ENCODE peak calls at places on chromosomes 12 and 14, in four cellular contexts. F is GM23338, P is brain microvascular endothelial cell, M is aorta. X is an unnamed sample.

GRCh38 chr12:2641761-2642160 is 153.0 kb upstream of the FKBP4 start:
- DNase-seq in M (no peak), F (no peak), P (no peak), X (no peak)

GRCh38 chr14:84485016-84485415 is 1044.9 kb upstream of the FLRT2 start:
- DNase-seq in F (no peak), P (no peak), M (no peak), X (no peak)

GRCh38 chr12:43835656-43836454 is at the start of gene TMEM117:
- DNase-seq in F (peak), M (peak), P (peak), X (no peak)

GRCh38 chr14:94906577-94906976 is 136.7 kb upstream of the GSC start:
- DNase-seq in P (no peak), F (no peak), M (no peak), X (no peak)

GRCh38 chr12:16344269-16344668 is 3.2 kb upstream of the MGST1 start:
- DNase-seq in M (no peak), F (no peak), P (no peak), X (no peak)

GRCh38 chr12:7090222-7090998 is 1.8 kb downstream of the C1R start:
- DNase-seq in M (no peak), F (peak), P (no peak), X (no peak)

GRCh38 chr12:77122236-77122635 is 56.9 kb upstream of the E2F7 start:
- DNase-seq in F (no peak), P (peak), M (no peak), X (peak)

GRCh38 chr14:47555333-47555732 is 120.1 kb downstream of the MDGA2 start:
- DNase-seq in F (no peak), M (no peak), P (peak), X (no peak)

GRCh38 chr12:43730283-43730682 is 28.3 kb downstream of the PUS7L start:
- DNase-seq in P (no peak), M (no peak), F (no peak), X (no peak)

GRCh38 chr12:23921099-23921846 is 28.2 kb downstream of the SOX5 start:
- DNase-seq in F (no peak), M (no peak), P (no peak), X (no peak)

GRCh38 chr12:124369055-124369900 is 74.4 kb downstream of the RFLNA start:
- DNase-seq in P (peak), F (no peak), M (peak), X (no peak)

GRCh38 chr12:4934651-4935050 is 24.9 kb downstream of the KCNA1 start:
- DNase-seq in M (no peak), P (peak), F (no peak), X (no peak)

GRCh38 chr12:110885152-110885840 is 35.1 kb downstream of the MYL2 start:
- DNase-seq in P (no peak), F (no peak), M (no peak), X (peak)

GRCh38 chr14:83887871-83888270 is 1642.1 kb upstream of the FLRT2 start:
- DNase-seq in M (no peak), P (no peak), F (no peak), X (no peak)

GRCh38 chr12:42759622-42760273 is 170.2 kb upstream of the PRICKLE1 start:
- DNase-seq in M (peak), F (no peak), P (no peak), X (no peak)

GRCh38 chr12:14664434-14665023 is 31.9 kb downstream of the GUCY2C start:
- DNase-seq in F (peak), M (no peak), P (peak), X (no peak)

GRCh38 chr14:76673261-76673660 is 88.0 kb upstream of the VASH1 start:
- DNase-seq in P (no peak), F (no peak), M (no peak), X (no peak)

GRCh38 chr12:11836282-11836963 is 186.9 kb downstream of the ETV6 start:
- DNase-seq in M (peak), P (no peak), F (no peak), X (no peak)

GRCh38 chr14:102138935-102139247 is 806 bp upstream of the WDR20 start:
- DNase-seq in F (no peak), M (no peak), P (no peak), X (no peak)

GRCh38 chr14:68653108-68653507 is 139.8 kb downstream of the ZFP36L1 start:
- DNase-seq in F (no peak), P (no peak), M (no peak), X (no peak)

GRCh38 chr12:24436667-24437066 is 487.2 kb upstream of the SOX5 start:
- DNase-seq in P (no peak), M (no peak), F (peak), X (no peak)

GRCh38 chr14:87066221-87066817 is 926.7 kb downstream of the GALC start:
- DNase-seq in P (no peak), F (peak), M (no peak), X (no peak)

GRCh38 chr12:112939761-112940357 is 1.6 kb downstream of the OAS3 start:
- DNase-seq in M (no peak), P (no peak), F (no peak), X (no peak)

GRCh38 chr12:57340104-57340503 is 89.1 kb upstream of the STAC3 start:
- DNase-seq in P (peak), F (peak), M (peak), X (no peak)

GRCh38 chr14:89085154-89086059 is 261.0 kb downstream of the TTC8 start:
- DNase-seq in F (no peak), M (no peak), P (no peak), X (no peak)

GRCh38 chr12:132804426-132804861 is 24.2 kb downstream of the GOLGA3 start:
- DNase-seq in M (no peak), F (peak), P (no peak), X (peak)

GRCh38 chr12:40622246-40622838 is 69.9 kb upstream of the CNTN1 start:
- DNase-seq in P (peak), M (peak), F (peak), X (no peak)

GRCh38 chr12:55428844-55429243 is 2.8 kb downstream of the OR6C76 start:
- DNase-seq in M (no peak), P (no peak), F (peak), X (no peak)

GRCh38 chr14:73662439-73663056 is 17.8 kb downstream of the DNAL1 start:
- DNase-seq in P (peak), F (peak), M (peak), X (peak)

GRCh38 chr12:91219919-91220318 is 37.3 kb upstream of the DCN start:
- DNase-seq in P (no peak), M (no peak), F (no peak), X (peak)

GRCh38 chr14:71103662-71104484 is 196.6 kb downstream of the PCNX1 start:
- DNase-seq in F (peak), M (no peak), P (peak), X (peak)

GRCh38 chr12:104694161-104694560 is 237.4 kb downstream of the CHST11 start:
- DNase-seq in F (no peak), P (no peak), M (no peak), X (no peak)

GRCh38 chr12:68348419-68348818 is 16.3 kb upstream of the MDM1 start:
- DNase-seq in M (no peak), F (no peak), P (no peak), X (no peak)

GRCh38 chr12:120468271-120468845 is 1.2 kb downstream of the SRSF9 start:
- DNase-seq in P (peak), F (peak), M (peak), X (no peak)

GRCh38 chr12:73067616-73068015 is 795.4 kb downstream of the TRHDE start:
- DNase-seq in F (no peak), M (no peak), P (no peak), X (no peak)

GRCh38 chr12:103924761-103925641 is 5.2 kb upstream of the HSP90B1 start:
- DNase-seq in F (no peak), P (peak), M (no peak), X (peak)

GRCh38 chr14:75283884-75284563 is 5.4 kb downstream of the FOS start:
- DNase-seq in M (peak), P (peak), F (no peak), X (no peak)

GRCh38 chr14:75281691-75282000 is 3.0 kb downstream of the FOS start:
- DNase-seq in P (no peak), M (no peak), F (no peak), X (no peak)

GRCh38 chr14:75285331-75285730 is 6.7 kb downstream of the FOS start:
- DNase-seq in P (no peak), F (no peak), M (no peak), X (no peak)

GRCh38 chr14:75282166-75282547 is 3.5 kb downstream of the FOS start:
- DNase-seq in M (no peak), P (no peak), F (no peak), X (no peak)

DNA sequence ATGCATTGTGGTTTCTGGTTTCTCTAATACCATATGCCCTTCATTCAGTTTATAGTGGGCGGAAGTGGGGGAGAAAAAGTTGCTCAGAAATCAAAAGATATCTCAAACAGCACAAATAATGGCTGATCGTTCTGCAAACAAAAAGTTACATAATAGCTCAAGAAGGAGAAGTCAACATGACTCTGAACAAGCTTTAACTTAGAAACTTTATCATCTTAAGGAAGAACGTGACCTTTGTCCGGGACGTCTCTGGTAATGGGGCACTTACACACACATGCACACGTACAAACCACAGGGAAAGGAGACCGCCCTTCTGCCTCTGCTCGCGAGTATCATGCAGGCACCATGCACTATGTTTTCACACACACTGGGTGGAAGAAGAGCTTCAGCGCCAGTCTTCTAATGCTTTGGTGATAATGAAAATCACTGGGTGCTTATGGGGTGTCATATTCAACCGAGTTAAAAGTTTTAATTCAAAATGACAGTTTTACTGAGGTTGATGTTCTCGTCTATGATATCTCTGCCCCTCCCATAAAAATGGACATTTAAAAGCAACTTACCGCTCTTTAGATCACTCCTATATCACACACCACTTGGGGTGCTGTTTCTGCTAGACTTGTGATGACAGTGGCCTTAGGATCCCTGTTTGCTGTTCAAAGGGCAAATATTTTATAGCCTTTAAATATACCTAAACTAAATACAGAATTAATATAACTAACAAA is 4.7 kb downstream of the FOS start:
- DNase-seq in M (peak), P (peak), F (peak), X (no peak)
- H3K27ac ChIP-seq in M (no peak), P (no peak), F (no peak), X (peak)

DNA sequence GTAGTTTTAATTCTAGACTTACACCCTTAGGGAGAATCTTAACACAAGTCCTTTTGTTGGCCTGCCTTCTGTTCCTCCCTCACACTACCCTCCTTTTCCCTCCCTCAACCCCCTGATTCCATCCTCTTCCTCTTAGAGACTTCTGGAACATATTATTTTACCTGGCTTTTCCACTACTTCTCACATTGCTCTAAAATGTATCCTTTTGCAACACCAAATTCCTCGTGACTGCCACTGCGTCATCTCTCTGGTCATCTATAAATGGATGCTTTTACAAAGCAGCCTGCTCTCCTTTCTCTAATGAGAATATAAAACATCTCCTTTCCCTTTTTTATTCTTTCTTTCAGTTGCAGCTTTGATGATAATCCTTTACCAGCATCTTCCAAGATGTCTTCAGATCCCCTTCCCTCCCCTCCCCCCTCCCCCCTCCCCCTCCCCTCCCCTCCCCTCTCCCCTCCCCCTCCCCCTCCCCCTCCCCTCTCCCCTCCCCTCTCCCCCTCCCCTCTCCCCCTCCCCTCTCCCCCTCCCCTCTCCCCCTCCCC is 93.6 kb downstream of the DIP2B start:
- DNase-seq in M (no peak), P (peak), F (no peak), X (no peak)
- H3K27ac ChIP-seq in M (no peak), P (peak), F (peak), X (peak)

GRCh38 chr12:29024117-29024516 is 125.0 kb upstream of the FAR2 start:
- DNase-seq in P (no peak), M (no peak), F (peak), X (no peak)
- H3K27ac ChIP-seq in P (no peak), M (no peak), F (no peak), X (no peak)

GRCh38 chr12:53068811-53069585 is 10.2 kb downstream of the SPRYD3 start:
- DNase-seq in M (no peak), P (no peak), F (no peak), X (no peak)

GRCh38 chr12:53071591-53072551 is 7.3 kb downstream of the SPRYD3 start:
- DNase-seq in F (no peak), M (peak), P (no peak), X (no peak)

GRCh38 chr12:53067993-53068770 is 11.0 kb downstream of the SPRYD3 start:
- DNase-seq in F (no peak), P (no peak), M (no peak), X (no peak)

GRCh38 chr12:53069621-53070410 is 9.4 kb downstream of the SPRYD3 start:
- DNase-seq in F (no peak), P (no peak), M (peak), X (no peak)

DNA sequence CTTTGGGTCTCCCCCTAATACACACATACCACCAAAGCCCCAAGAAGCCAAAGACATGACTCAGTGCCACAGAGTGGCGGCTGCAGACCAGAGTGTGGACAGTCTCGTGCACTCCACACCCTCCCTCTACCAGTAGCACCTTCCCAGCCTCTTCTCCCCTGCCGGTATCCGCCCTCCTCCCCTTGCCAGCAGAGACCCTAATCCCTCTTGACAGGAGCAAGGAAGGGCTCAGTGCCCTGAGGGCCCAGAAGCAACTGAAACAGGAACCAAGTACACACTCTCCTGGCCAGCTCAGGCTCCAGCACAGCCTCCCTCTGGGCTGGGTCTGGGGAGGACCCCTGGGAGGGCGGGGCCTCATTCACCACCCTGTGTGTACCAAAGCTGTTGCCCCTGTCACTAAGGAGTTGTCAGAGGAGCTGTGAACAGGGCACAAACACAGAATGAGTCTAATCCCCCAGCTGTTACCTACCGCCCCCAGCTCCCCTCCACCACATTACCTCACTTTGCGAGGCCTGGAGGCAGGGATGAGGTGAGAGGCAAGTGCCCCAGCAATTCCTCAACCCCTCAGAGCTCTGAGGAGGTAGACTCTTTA is 8.2 kb downstream of the SPRYD3 start:
- DNase-seq in F (no peak), M (no peak), P (no peak), X (no peak)
- H3K27ac ChIP-seq in F (no peak), M (no peak), P (no peak), X (no peak)

GRCh38 chr14:36915089-36915488 is 253.4 kb downstream of the PAX9 start:
- DNase-seq in F (no peak), M (no peak), P (no peak), X (no peak)
- H3K27ac ChIP-seq in F (no peak), M (no peak), P (no peak), X (no peak)

GRCh38 chr12:97756066-97756701 is 293.6 kb downstream of the RMST start:
- DNase-seq in P (no peak), F (no peak), M (no peak), X (no peak)

GRCh38 chr12:97754306-97754705 is 291.7 kb downstream of the RMST start:
- DNase-seq in P (no peak), M (no peak), F (no peak), X (no peak)

GRCh38 chr12:97752129-97752528 is 289.5 kb downstream of the RMST start:
- DNase-seq in M (no peak), F (no peak), P (no peak), X (no peak)

GRCh38 chr12:97751704-97752103 is 289.1 kb downstream of the RMST start:
- DNase-seq in P (no peak), F (no peak), M (no peak), X (peak)

DNA sequence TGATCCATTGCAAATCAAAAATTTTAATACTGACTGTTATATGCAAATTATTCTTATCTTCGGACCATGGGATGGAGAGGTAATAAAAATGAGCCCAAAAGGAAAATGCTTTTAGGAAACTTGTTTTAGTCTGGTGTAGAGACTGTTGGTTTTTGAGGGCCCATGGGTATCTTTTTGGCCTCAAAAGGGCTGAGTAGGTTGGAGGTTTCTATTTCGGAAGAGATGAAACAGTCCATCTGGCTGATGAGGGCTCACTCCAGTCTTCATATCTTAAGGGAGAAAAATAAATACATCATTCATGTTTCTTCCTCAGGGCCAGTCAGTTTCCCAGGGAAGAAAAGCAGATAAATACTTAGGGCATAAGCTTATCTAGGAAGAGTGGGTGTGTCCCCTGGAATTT is 290.7 kb downstream of the RMST start:
- DNase-seq in F (no peak), M (no peak), P (no peak), X (no peak)
- H3K27ac ChIP-seq in F (no peak), M (no peak), P (no peak), X (no peak)

GRCh38 chr14:96065661-96066459 is 26.7 kb downstream of the C14orf132 start:
- DNase-seq in M (no peak), F (peak), P (no peak), X (no peak)
- H3K27ac ChIP-seq in M (no peak), F (peak), P (no peak), X (no peak)

GRCh38 chr14:100846309-100846859 is 20.5 kb downstream of the MEG3 start:
- DNase-seq in P (no peak), M (no peak), F (no peak), X (no peak)
- H3K27ac ChIP-seq in P (no peak), M (no peak), F (no peak), X (no peak)

GRCh38 chr14:104169005-104169764 is 30.8 kb downstream of the KIF26A start:
- DNase-seq in F (no peak), M (no peak), P (no peak), X (no peak)
- H3K27ac ChIP-seq in F (peak), M (no peak), P (no peak), X (no peak)

GRCh38 chr12:46675736-46676135 is 150.1 kb downstream of the SLC38A4 start:
- DNase-seq in M (peak), P (peak), F (peak), X (no peak)
- H3K27ac ChIP-seq in M (no peak), P (no peak), F (no peak), X (peak)

X was measured in epithelial cell of prostate.